ENCODE peak calls at places on chromosomes 6 and 20, in eight cellular contexts. I is right lobe of liver; J is body of pancreas; G is left ventricle myocardium inferior; S is CD8-positive, alpha-beta memory T cell; H is MM.1S; V is adrenal gland; P is WERI-Rb-1. R is an unnamed sample. For H3K36me3, the result is how much of the 10 kb centered on the place peaks cover.

GRCh38 chr6:141667580-141668309 is 465.0 kb upstream of the GJE1 start:
- DNase-seq in S (no peak), J (no peak), I (no peak), H (no peak), V (no peak), P (no peak), G (no peak), R (no peak)

GRCh38 chr20:53875452-53875851 is 194.9 kb downstream of the BCAS1 start:
- DNase-seq in G (peak), J (peak), I (peak), V (no peak), H (no peak), S (no peak), P (no peak), R (no peak)

GRCh38 chr6:155142902-155143609 is 120.8 kb upstream of the CLDN20 start:
- DNase-seq in G (no peak), H (no peak), I (no peak), J (no peak), P (no peak), S (no peak), V (no peak), R (no peak)

GRCh38 chr6:163301721-163302635 is 112.5 kb upstream of the QKI start:
- DNase-seq in S (no peak), V (no peak), I (no peak), P (no peak), H (no peak), J (no peak), G (no peak), R (no peak)

GRCh38 chr20:52899221-52899620 is 72.9 kb upstream of the TSHZ2 start:
- DNase-seq in S (no peak), P (peak), J (no peak), H (no peak), I (no peak), G (no peak), V (no peak), R (no peak)

GRCh38 chr6:43924222-43924702 is 154.3 kb downstream of the VEGFA start:
- DNase-seq in S (peak), V (no peak), P (no peak), J (peak), I (peak), H (peak), G (peak), R (no peak)

GRCh38 chr6:44511126-44511525 is 123.6 kb downstream of the CDC5L start:
- DNase-seq in I (no peak), G (no peak), S (no peak), J (no peak), P (no peak), V (no peak), H (no peak), R (no peak)

GRCh38 chr20:23653400-23653938 is 15.7 kb upstream of the CST3 start:
- DNase-seq in G (no peak), S (no peak), P (no peak), I (no peak), V (no peak), J (no peak), H (no peak), R (no peak)

GRCh38 chr20:52379723-52380336 is 188.3 kb upstream of the ZFP64 start:
- DNase-seq in V (peak), H (peak), G (peak), S (no peak), P (peak), I (no peak), J (peak), R (no peak)

GRCh38 chr6:122654016-122654415 is 43.8 kb downstream of the PKIB start:
- DNase-seq in G (no peak), I (no peak), V (no peak), J (no peak), P (no peak), H (no peak), S (no peak), R (no peak)

GRCh38 chr6:138086573-138087196 is 20.5 kb downstream of the PERP start:
- DNase-seq in J (peak), I (no peak), G (no peak), P (no peak), H (no peak), S (no peak), V (no peak), R (no peak)

GRCh38 chr6:134883314-134883713 is 66.6 kb downstream of the ALDH8A1 start:
- DNase-seq in J (no peak), V (no peak), I (no peak), S (no peak), G (no peak), H (no peak), P (no peak), R (no peak)

GRCh38 chr6:11425431-11425871 is 112.1 kb upstream of the TMEM170B start:
- DNase-seq in I (no peak), V (no peak), S (no peak), G (no peak), J (no peak), H (no peak), P (no peak), R (no peak)

GRCh38 chr6:118705799-118706481 is 54.5 kb upstream of the CEP85L start:
- DNase-seq in V (no peak), S (peak), H (peak), I (no peak), P (no peak), G (no peak), J (no peak), R (no peak)

GRCh38 chr20:60424267-60424904 is 466.2 kb downstream of the CDH26 start:
- DNase-seq in V (no peak), I (no peak), P (no peak), S (no peak), G (no peak), H (no peak), J (no peak), R (no peak)

GRCh38 chr6:37480951-37481597 is 18.6 kb downstream of the CCDC167 start:
- DNase-seq in J (no peak), S (no peak), I (no peak), H (no peak), V (no peak), P (no peak), G (no peak), R (no peak)

GRCh38 chr6:37478827-37479226 is 20.9 kb downstream of the CCDC167 start:
- DNase-seq in H (no peak), J (no peak), G (no peak), V (no peak), I (no peak), S (no peak), P (no peak), R (no peak)

GRCh38 chr6:37479266-37479854 is 20.3 kb downstream of the CCDC167 start:
- DNase-seq in G (no peak), S (no peak), I (no peak), V (no peak), J (no peak), P (no peak), H (no peak), R (no peak)

GRCh38 chr6:37481793-37482192 is 17.9 kb downstream of the CCDC167 start:
- DNase-seq in S (no peak), J (no peak), V (no peak), G (no peak), H (no peak), I (no peak), P (peak), R (no peak)

GRCh38 chr6:37480118-37480736 is 19.5 kb downstream of the CCDC167 start:
- DNase-seq in I (no peak), V (no peak), P (no peak), J (no peak), S (no peak), G (no peak), H (no peak), R (no peak)
- H3K36me3 ChIP-seq in I (under half), V (under half), P (half or more), J (under half), S (half or more), G (half or more), H (under half), R (under half)

GRCh38 chr6:139372326-139373153 is 1.9 kb downstream of the CITED2 start:
- DNase-seq in V (no peak), G (no peak), I (no peak), S (no peak), J (no peak), P (no peak), H (peak), R (no peak)

GRCh38 chr6:139370707-139371345 is 3.6 kb downstream of the CITED2 start:
- DNase-seq in V (no peak), G (no peak), I (no peak), H (no peak), P (no peak), S (no peak), J (no peak), R (no peak)

GRCh38 chr6:139370047-139370706 is 4.3 kb downstream of the CITED2 start:
- DNase-seq in S (no peak), G (no peak), P (no peak), J (peak), H (peak), I (no peak), V (peak), R (peak)

GRCh38 chr6:139373154-139373927 is 1.1 kb downstream of the CITED2 start:
- DNase-seq in H (peak), G (peak), I (peak), P (peak), V (peak), J (peak), S (peak), R (peak)

DNA sequence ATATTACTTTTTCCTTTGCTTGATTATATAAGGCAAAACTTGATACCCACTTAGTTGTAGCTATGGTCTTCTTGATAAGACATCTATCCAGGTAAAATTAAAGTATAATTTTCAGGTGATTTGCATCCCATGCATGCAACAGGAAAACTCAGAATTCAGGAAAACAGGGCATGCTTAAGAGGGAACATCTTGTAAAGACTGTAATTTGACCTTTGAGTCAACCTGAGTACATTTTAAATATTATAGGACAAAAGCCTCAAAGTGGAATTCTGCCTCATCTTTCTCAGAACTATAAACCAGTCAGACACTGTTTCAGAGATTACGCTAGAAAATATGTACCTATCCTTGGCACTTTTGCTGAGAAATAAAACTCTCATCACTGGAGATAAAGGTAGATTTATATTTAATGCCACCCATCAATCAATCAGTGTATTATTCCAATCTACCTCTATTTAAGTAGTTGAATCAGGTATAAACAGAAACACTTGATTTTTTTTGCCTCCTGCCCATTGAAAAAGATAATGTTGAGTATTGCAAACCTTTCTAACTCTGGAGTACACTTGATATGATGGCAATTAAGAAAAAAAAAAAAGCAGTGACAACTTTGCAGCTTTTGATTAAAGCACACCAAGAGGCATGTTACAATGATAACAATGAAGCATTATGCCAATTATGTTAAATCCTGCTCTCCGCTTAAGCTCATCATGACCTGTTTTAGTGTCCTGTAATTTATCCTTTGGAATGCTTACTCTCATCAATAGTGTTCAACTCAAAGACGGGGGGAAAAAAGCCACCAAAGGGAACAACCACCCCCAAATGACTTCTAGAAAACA is 2.8 kb downstream of the CITED2 start:
- DNase-seq in I (no peak), H (no peak), V (no peak), P (no peak), J (no peak), S (no peak), G (no peak), R (no peak)
- H3K4me3 ChIP-seq in I (peak), H (peak), V (no peak), P (no peak), J (no peak), S (peak), G (peak), R (peak)

GRCh38 chr20:49199729-49200293 is 11.7 kb upstream of the STAU1 start:
- DNase-seq in S (no peak), V (no peak), J (no peak), G (no peak), H (no peak), I (no peak), P (no peak), R (no peak)
- H3K27ac ChIP-seq in S (no peak), V (no peak), J (no peak), G (no peak), H (no peak), I (no peak), P (no peak), R (no peak)

DNA sequence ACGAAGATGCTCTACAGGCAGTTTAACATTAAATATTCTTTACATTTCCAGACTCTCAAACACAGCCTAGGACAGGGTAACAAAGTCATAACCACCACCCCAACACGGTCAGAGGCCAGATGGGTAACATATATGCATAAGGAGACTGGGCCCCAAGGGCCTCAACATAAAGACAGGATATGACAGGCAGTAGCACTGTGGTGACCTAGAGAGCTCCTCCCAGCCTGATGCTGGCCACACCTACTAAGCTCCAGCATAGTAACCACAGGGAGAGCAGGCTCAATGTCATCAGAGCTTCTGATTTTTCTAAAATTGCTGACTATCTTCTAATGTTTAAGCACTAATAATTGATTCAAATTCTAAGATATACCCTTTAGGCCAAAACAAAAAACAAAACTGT is 21.7 kb downstream of the SMLR1 start:
- DNase-seq in H (peak), V (no peak), G (no peak), S (no peak), I (no peak), P (peak), J (no peak), R (no peak)
- H3K36me3 ChIP-seq in H (under half), V (under half), G (under half), S (under half), I (under half), P (under half), J (under half), R (under half)

DNA sequence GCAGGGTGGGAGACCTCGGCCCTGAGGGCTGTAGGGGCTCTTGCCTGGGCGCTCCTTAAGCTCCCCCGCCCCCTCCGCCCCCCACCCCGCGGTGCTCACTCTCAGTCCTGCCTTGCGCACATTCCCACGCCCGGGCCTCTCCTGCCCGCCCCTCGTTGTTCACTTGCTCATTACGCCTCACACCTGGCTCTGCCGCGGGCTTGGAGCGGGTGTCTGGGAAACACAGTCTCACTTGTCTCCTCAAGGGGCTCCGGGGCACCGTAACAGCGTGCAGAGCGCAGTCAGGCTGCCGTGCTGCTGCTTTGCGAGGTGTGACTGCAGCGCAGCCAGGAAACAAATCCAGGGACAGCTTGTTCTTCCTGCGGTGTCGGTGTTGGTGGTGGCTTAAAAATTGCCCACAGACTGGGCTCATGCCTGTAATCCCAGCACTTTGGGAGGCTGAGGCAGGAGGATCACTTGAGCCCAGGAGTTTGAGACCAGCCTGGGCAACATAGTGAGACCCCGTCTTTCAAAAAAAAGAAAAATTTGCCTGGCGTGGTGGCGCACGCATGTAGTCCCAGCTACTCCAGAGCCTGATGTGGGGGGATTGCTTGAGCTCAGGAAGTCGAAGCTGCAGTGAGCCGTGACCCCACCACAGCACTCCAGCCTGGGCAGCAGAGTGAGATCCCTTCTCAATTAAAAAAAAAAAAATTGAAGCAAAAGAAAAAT is 4.6 kb downstream of the NPBWR2 start:
- DNase-seq in J (no peak), V (peak), G (peak), I (peak), P (peak), S (no peak), H (no peak), R (no peak)
- H3K4me3 ChIP-seq in J (no peak), V (no peak), G (peak), I (no peak), P (peak), S (no peak), H (no peak), R (no peak)

GRCh38 chr6:89745096-89745495 is 74.5 kb downstream of the MDN1 start:
- DNase-seq in V (no peak), I (no peak), J (no peak), H (no peak), P (no peak), S (no peak), G (no peak), R (no peak)

GRCh38 chr6:89749918-89750317 is 69.7 kb downstream of the MDN1 start:
- DNase-seq in I (no peak), J (no peak), S (no peak), H (no peak), G (no peak), V (no peak), P (no peak), R (no peak)

GRCh38 chr6:89750338-89750737 is 69.3 kb downstream of the MDN1 start:
- DNase-seq in I (no peak), P (no peak), J (no peak), S (no peak), G (no peak), V (no peak), H (no peak), R (no peak)

GRCh38 chr6:89745728-89746127 is 73.9 kb downstream of the MDN1 start:
- DNase-seq in H (no peak), G (no peak), V (no peak), J (no peak), I (no peak), S (no peak), P (no peak), R (no peak)
- H3K27ac ChIP-seq in H (no peak), G (no peak), V (no peak), J (no peak), I (no peak), S (no peak), P (no peak), R (no peak)

GRCh38 chr20:44350567-44350966 is 4.9 kb upstream of the HNF4A start:
- DNase-seq in I (no peak), S (no peak), V (no peak), P (no peak), G (no peak), J (no peak), H (no peak), R (no peak)
- H3K36me3 ChIP-seq in I (under half), S (under half), V (under half), P (under half), G (under half), J (under half), H (under half), R (under half)

DNA sequence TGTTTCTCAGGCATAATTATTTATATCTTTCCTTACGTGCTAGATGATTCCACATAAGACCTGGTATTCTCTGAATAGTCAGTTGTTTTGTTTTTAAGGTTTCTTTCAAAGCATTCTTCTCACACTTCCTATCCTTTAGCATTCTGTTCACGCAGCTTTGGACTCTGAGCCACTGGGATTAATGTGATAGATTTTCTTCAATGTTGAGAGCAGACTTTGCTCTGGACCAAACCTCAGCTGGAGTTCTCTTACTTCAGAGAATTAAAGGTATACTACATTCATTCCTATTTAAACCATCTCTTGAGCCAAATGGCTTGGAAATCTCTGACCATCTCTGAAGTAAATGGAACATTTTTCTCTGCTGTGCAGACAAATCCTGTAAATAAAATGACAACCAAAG is 70.7 kb upstream of the TRAF3IP2 start:
- DNase-seq in H (no peak), V (no peak), S (no peak), I (no peak), J (no peak), P (no peak), G (no peak), R (no peak)
- H3K4me3 ChIP-seq in H (no peak), V (no peak), S (no peak), I (peak), J (no peak), P (no peak), G (no peak), R (no peak)

GRCh38 chr6:148183776-148184175 is 158.9 kb upstream of the SASH1 start:
- DNase-seq in P (no peak), V (no peak), G (no peak), S (no peak), J (no peak), I (no peak), H (no peak), R (no peak)

GRCh38 chr6:148182378-148182777 is 160.3 kb upstream of the SASH1 start:
- DNase-seq in J (no peak), H (no peak), I (no peak), V (no peak), P (no peak), G (no peak), S (no peak), R (no peak)

GRCh38 chr6:148192310-148192709 is 150.3 kb upstream of the SASH1 start:
- DNase-seq in J (peak), S (no peak), I (no peak), H (no peak), G (no peak), P (no peak), V (no peak), R (no peak)

DNA sequence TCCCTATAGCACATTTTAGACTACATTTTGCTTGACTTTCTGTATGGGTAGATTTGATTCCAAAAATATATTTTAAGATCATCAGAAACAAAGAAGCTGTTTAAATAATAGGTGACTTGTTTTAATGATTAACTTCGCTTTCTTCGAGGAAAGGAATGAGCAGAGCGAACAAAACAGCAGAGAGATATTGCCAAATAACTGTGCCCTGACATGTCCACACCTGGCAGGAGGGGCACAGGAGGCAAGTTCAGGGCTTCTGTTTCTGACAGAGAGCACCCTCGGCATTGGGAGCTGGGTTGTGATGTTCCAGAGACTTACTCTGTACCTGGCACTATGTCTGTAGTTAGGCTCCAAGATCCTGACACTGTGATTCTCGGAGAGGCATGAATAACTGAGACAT is 155.7 kb upstream of the SASH1 start:
- DNase-seq in V (no peak), S (no peak), J (no peak), H (no peak), I (no peak), G (no peak), P (no peak), R (no peak)
- H3K27ac ChIP-seq in V (no peak), S (no peak), J (no peak), H (no peak), I (no peak), G (no peak), P (no peak), R (no peak)

DNA sequence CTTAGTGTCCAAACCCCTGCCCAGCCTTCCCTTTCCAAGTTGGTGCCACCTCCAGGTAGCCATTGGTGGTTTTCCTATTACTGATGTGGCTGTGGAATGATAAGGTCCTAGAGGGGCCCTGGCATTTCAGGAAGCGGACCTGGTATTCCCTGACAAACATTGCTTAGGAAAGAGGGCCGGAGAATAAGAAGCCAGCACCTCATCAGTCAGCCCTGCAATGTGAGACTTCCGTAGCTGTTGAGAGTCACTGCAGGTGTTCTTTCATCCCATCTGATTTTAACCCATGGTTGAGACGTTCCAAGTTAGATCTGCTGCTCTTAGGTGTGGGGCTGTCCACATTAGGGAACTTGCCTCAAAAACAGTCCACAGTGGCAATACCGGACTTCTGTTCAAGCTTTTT is 14.8 kb upstream of the NPEPL1 start:
- DNase-seq in I (no peak), V (no peak), G (no peak), S (no peak), H (no peak), P (no peak), J (no peak), R (no peak)
- H3K36me3 ChIP-seq in I (under half), V (under half), G (half or more), S (under half), H (under half), P (under half), J (under half), R (under half)

R was measured in gastrocnemius medialis.